ENCODE peak calls at places on chromosome 14, in four cellular contexts. C is AG09319, P is heart left ventricle, I is fibroblast of lung. H is an unnamed sample.

GRCh38 chr14:64960762-64961276 is 11.3 kb downstream of the RAB15 start:
- DNase-seq in P (no peak), I (no peak), C (no peak), H (no peak)

GRCh38 chr14:92415969-92416368 is 93.0 kb downstream of the SLC24A4 start:
- DNase-seq in I (no peak), P (no peak), C (no peak), H (no peak)

GRCh38 chr14:70709726-70710382 is 68.1 kb downstream of the TTC9 start:
- DNase-seq in P (no peak), C (no peak), I (no peak), H (no peak)

GRCh38 chr14:71231521-71232393 is 324.5 kb downstream of the PCNX1 start:
- DNase-seq in I (no peak), P (no peak), C (no peak), H (no peak)

GRCh38 chr14:101564819-101565698 is 3.8 kb downstream of the DIO3 start:
- DNase-seq in I (no peak), C (no peak), P (no peak), H (no peak)

GRCh38 chr14:105765893-105766614 is 239.7 kb downstream of the TMEM121 start:
- DNase-seq in I (no peak), P (no peak), C (no peak), H (no peak)

GRCh38 chr14:105168496-105168978 is at the start of gene JAG2:
- DNase-seq in I (peak), C (no peak), P (peak), H (no peak)

GRCh38 chr14:101219896-101220703 is 316.6 kb upstream of the RTL1 start:
- DNase-seq in I (no peak), C (no peak), P (no peak), H (no peak)

GRCh38 chr14:105217764-105218163 is 30.6 kb upstream of the BTBD6 start:
- DNase-seq in P (no peak), C (no peak), I (no peak), H (no peak)

GRCh38 chr14:77151245-77151644 is 9.7 kb upstream of the ZDHHC22 start:
- DNase-seq in I (no peak), C (no peak), P (no peak), H (no peak)

GRCh38 chr14:49959822-49960408 is 67.0 kb downstream of the ARF6 start:
- DNase-seq in I (no peak), P (no peak), C (no peak), H (no peak)

GRCh38 chr14:48853159-48853558 is 733.0 kb downstream of the RPS29 start:
- DNase-seq in I (no peak), C (no peak), P (no peak), H (no peak)

GRCh38 chr14:21476526-21476924 is 234 bp downstream of the RAB2B start:
- DNase-seq in P (peak), C (no peak), I (peak), H (no peak)

GRCh38 chr14:90301580-90302181 is 30.1 kb downstream of the NRDE2 start:
- DNase-seq in C (peak), I (peak), P (no peak), H (no peak)

GRCh38 chr14:34270361-34270760 is 191.7 kb downstream of the SPTSSA start:
- DNase-seq in P (no peak), C (no peak), I (peak), H (no peak)

GRCh38 chr14:30223385-30223785 is 295.7 kb upstream of the PRKD1 start:
- DNase-seq in C (peak), I (peak), P (peak), H (peak)

GRCh38 chr14:94390372-94391086 is 2.1 kb upstream of the SERPINA1 start:
- DNase-seq in P (peak), I (peak), C (no peak), H (no peak)

GRCh38 chr14:105891631-105892452 is 365.5 kb downstream of the TMEM121 start:
- DNase-seq in I (no peak), P (peak), C (no peak), H (no peak)

GRCh38 chr14:70622111-70622712 is 19.5 kb upstream of the TTC9 start:
- DNase-seq in C (no peak), P (no peak), I (peak), H (no peak)

GRCh38 chr14:104690861-104691455 is 1.5 kb downstream of the INF2 start:
- DNase-seq in C (no peak), P (no peak), I (no peak), H (no peak)

GRCh38 chr14:95903616-95904107 is 27.0 kb downstream of the TUNAR start:
- DNase-seq in C (no peak), I (no peak), P (no peak), H (no peak)

GRCh38 chr14:80714489-80714888 is 227.0 kb downstream of the CEP128 start:
- DNase-seq in I (no peak), P (no peak), C (no peak), H (no peak)

GRCh38 chr14:91464615-91465205 is 45.4 kb downstream of the PPP4R3A start:
- DNase-seq in C (no peak), I (no peak), P (no peak), H (no peak)

GRCh38 chr14:24332094-24332983 is 2.5 kb downstream of the ADCY4 start:
- DNase-seq in P (peak), I (peak), C (no peak), H (no peak)

GRCh38 chr14:30235485-30235884 is 307.8 kb upstream of the PRKD1 start:
- DNase-seq in C (no peak), I (no peak), P (no peak), H (no peak)

GRCh38 chr14:50303744-50304471 is 8.1 kb downstream of the L2HGDH start:
- DNase-seq in C (peak), P (no peak), I (peak), H (peak)

GRCh38 chr14:64807588-64807987 is 72.1 kb downstream of the SPTB start:
- DNase-seq in P (peak), I (no peak), C (no peak), H (no peak)

GRCh38 chr14:94826774-94827173 is 56.9 kb upstream of the GSC start:
- DNase-seq in P (no peak), C (no peak), I (no peak), H (no peak)

GRCh38 chr14:94113490-94113889 is 3.0 kb downstream of the IFI27 start:
- DNase-seq in P (peak), I (peak), C (no peak), H (no peak)

GRCh38 chr14:34098045-34098984 is 147.4 kb upstream of the EGLN3 start:
- DNase-seq in I (peak), C (peak), P (peak), H (no peak)

GRCh38 chr14:57169901-57170300 is 98.8 kb downstream of the EXOC5 start:
- DNase-seq in I (no peak), C (no peak), P (no peak), H (no peak)

GRCh38 chr14:24232645-24233537 is at the start of gene GMPR2:
- DNase-seq in I (no peak), P (no peak), C (no peak), H (no peak)

GRCh38 chr14:68814376-68815287 is 21.8 kb upstream of the ZFP36L1 start:
- DNase-seq in P (no peak), C (no peak), I (peak), H (peak)

GRCh38 chr14:74962493-74962892 is 7.1 kb upstream of the PGF start:
- DNase-seq in P (no peak), I (no peak), C (no peak), H (no peak)

GRCh38 chr14:55438066-55438683 is 2.2 kb downstream of the TBPL2 start:
- DNase-seq in C (peak), I (peak), P (no peak), H (peak)

GRCh38 chr14:34012978-34013713 is 62.3 kb upstream of the EGLN3 start:
- DNase-seq in I (no peak), P (no peak), C (no peak), H (no peak)

DNA sequence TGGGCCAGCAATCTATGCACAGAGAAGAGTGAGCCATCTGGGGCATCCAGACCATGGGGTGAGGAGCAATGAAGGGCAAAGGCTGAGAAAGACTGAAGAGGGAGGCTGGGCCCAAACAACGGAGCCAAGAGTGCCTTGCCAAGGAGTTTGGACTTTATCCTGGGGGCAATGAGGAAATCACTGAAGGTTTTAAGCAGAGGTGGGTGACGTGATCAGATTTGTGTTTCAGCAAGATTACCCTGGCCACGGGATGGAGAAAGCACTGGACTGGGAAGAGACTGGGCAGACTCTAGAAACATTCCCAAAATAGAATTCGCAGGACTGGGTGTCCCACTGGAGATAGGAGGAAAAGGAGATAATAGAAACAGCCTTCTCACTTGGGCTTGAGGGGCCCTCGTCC is 65.3 kb downstream of the DPF3 start:
- DNase-seq in P (peak), I (no peak), C (no peak), H (no peak)
- TF ChIP-seq CTCF in P (no peak), I (no peak), C (no peak), H (no peak)

DNA sequence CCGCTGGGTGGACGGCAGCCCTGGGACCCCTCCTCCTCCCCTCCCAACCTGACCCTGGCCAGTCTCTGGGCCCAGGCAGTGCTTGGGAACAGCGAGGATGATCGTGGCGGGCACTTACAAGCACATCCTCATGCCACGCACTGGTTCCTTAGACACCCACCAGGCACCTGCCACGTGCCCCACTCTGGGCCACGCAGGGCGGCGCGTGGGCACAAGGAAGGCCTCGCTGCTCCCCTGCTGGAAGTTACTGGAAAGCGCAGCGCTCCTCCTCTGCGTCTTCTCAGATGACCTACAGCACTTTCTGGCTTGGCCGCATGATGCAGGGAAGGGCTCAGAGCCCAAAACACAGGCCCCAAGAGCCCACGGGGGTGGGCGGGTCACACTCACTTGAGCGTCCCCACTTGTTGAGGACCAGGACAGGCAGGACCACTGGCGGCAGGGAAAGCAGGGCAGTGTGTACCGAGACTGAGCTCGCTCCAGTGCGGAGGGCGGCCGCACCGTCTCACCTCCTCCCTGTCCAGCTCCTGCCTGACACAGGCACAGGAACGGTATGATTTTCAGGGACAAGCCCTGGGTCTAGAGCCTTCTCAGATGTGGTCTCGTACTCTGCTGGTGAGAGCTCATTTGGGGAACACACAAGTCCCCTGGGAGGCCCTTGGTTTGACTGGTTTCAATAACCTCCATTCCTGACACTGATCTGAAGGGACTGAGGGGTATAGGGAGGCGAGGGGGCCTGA is 128.3 kb upstream of the EVL start:
- DNase-seq in I (no peak), P (no peak), C (no peak), H (no peak)
- TF ChIP-seq CTCF in I (no peak), P (no peak), C (no peak), H (no peak)

GRCh38 chr14:39102969-39103957 is at the start of gene SEC23A:
- DNase-seq in I (peak), C (peak), P (peak), H (no peak)
- TF ChIP-seq CTCF in I (no peak), C (no peak), P (peak), H (no peak)

GRCh38 chr14:82445810-82446575 is 912.3 kb upstream of the SEL1L start:
- DNase-seq in I (no peak), P (no peak), C (no peak), H (no peak)

GRCh38 chr14:82451675-82452074 is 918.0 kb upstream of the SEL1L start:
- DNase-seq in C (no peak), P (no peak), I (no peak), H (no peak)

GRCh38 chr14:82449926-82450325 is 916.3 kb upstream of the SEL1L start:
- DNase-seq in I (no peak), C (no peak), P (no peak), H (no peak)

DNA sequence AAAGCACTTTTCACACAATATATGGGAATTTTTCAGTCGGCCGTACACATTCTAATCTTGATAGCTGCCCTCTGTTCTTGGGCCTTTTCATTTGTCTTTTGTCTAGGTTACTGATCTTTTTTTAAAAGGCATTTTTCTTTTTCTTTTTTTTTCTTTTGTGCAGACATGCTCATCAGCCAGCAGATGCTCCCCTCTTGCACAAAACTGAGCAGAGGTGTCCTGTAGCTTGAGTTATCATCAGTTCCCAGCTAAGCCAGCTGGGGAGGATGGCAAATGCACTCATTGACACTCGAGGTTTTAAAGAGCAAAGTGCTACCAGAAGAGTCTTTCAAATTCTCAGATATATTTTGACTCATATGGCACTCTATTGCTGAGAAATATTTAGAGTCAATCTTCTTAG is 913.9 kb upstream of the SEL1L start:
- DNase-seq in P (no peak), I (no peak), C (no peak), H (no peak)
- TF ChIP-seq CTCF in P (no peak), I (no peak), C (no peak), H (no peak)

GRCh38 chr14:36522972-36523685 is 3.1 kb upstream of the NKX2-1 start:
- DNase-seq in I (no peak), P (no peak), C (no peak), H (no peak)

GRCh38 chr14:36525746-36526099 is 5.7 kb upstream of the NKX2-1 start:
- DNase-seq in I (no peak), P (no peak), C (no peak), H (no peak)

GRCh38 chr14:36522347-36522971 is 2.4 kb upstream of the NKX2-1 start:
- DNase-seq in P (no peak), C (no peak), I (no peak), H (no peak)

GRCh38 chr14:36524220-36524837 is 4.3 kb upstream of the NKX2-1 start:
- DNase-seq in C (no peak), I (no peak), P (no peak), H (no peak)

GRCh38 chr14:36524874-36525745 is 5.1 kb upstream of the NKX2-1 start:
- DNase-seq in C (no peak), I (no peak), P (no peak), H (no peak)
- TF ChIP-seq CTCF in C (peak), I (no peak), P (peak), H (peak)

H was measured in kidney epithelial cell.